ENCODE peak calls at places on chromosome 22, in seven cellular contexts. One of them, this sample, is unnamed.

GRCh38 chr22:37905534-37906363 is at the start of gene MICALL1:
- DNase-seq in T follicular helper cell: peak; percentile 36
- DNase-seq in nucleus accumbens: peak; percentile 51
- DNase-seq in fibroblast of the conjunctiva: peak; percentile 72
- DNase-seq in GM19239: peak; percentile 97
- DNase-seq in AG10803: peak; percentile 78
- DNase-seq in stimulated activated CD8-positive, alpha-beta memory T cell treated with anti-CD3 and anti-CD28 coated beads, Interleukin-7, amount 100 ng/mL, for 1 hour: peak; percentile 16
- DNase-seq in this sample: peak; percentile 91

GRCh38 chr22:28250036-28250695 is 331.1 kb upstream of the PITPNB start:
- DNase-seq in fibroblast of the conjunctiva: no peak
- DNase-seq in GM19239: no peak
- DNase-seq in T follicular helper cell: no peak
- DNase-seq in AG10803: no peak
- DNase-seq in nucleus accumbens: no peak
- DNase-seq in stimulated activated CD8-positive, alpha-beta memory T cell treated with anti-CD3 and anti-CD28 coated beads, Interleukin-7, amount 100 ng/mL, for 1 hour: no peak
- DNase-seq in this sample: peak; percentile 27

GRCh38 chr22:43828711-43829447 is 16.8 kb upstream of the EFCAB6 start:
- DNase-seq in GM19239: no peak
- DNase-seq in nucleus accumbens: peak; percentile 24
- DNase-seq in T follicular helper cell: no peak
- DNase-seq in AG10803: peak; percentile 4
- DNase-seq in fibroblast of the conjunctiva: peak; percentile 49
- DNase-seq in stimulated activated CD8-positive, alpha-beta memory T cell treated with anti-CD3 and anti-CD28 coated beads, Interleukin-7, amount 100 ng/mL, for 1 hour: no peak
- DNase-seq in this sample: peak; percentile 63

GRCh38 chr22:49476800-49477400 is 350.8 kb downstream of the BRD1 start:
- DNase-seq in fibroblast of the conjunctiva: no peak
- DNase-seq in nucleus accumbens: no peak
- DNase-seq in T follicular helper cell: no peak
- DNase-seq in AG10803: no peak
- DNase-seq in stimulated activated CD8-positive, alpha-beta memory T cell treated with anti-CD3 and anti-CD28 coated beads, Interleukin-7, amount 100 ng/mL, for 1 hour: no peak
- DNase-seq in GM19239: no peak
- DNase-seq in this sample: no peak

GRCh38 chr22:32636884-32637283 is 162.3 kb downstream of the FBXO7 start:
- DNase-seq in GM19239: no peak
- DNase-seq in AG10803: no peak
- DNase-seq in fibroblast of the conjunctiva: no peak
- DNase-seq in stimulated activated CD8-positive, alpha-beta memory T cell treated with anti-CD3 and anti-CD28 coated beads, Interleukin-7, amount 100 ng/mL, for 1 hour: no peak
- DNase-seq in nucleus accumbens: no peak
- DNase-seq in T follicular helper cell: no peak
- DNase-seq in this sample: peak; percentile 36

GRCh38 chr22:49391436-49391835 is 436.2 kb downstream of the BRD1 start:
- DNase-seq in T follicular helper cell: no peak
- DNase-seq in nucleus accumbens: no peak
- DNase-seq in stimulated activated CD8-positive, alpha-beta memory T cell treated with anti-CD3 and anti-CD28 coated beads, Interleukin-7, amount 100 ng/mL, for 1 hour: no peak
- DNase-seq in AG10803: no peak
- DNase-seq in GM19239: no peak
- DNase-seq in fibroblast of the conjunctiva: no peak
- DNase-seq in this sample: no peak

GRCh38 chr22:41501209-41501608 is 32.3 kb downstream of the ACO2 start:
- DNase-seq in T follicular helper cell: no peak
- DNase-seq in fibroblast of the conjunctiva: no peak
- DNase-seq in GM19239: peak; percentile 49
- DNase-seq in stimulated activated CD8-positive, alpha-beta memory T cell treated with anti-CD3 and anti-CD28 coated beads, Interleukin-7, amount 100 ng/mL, for 1 hour: no peak
- DNase-seq in AG10803: no peak
- DNase-seq in nucleus accumbens: peak; percentile 15
- DNase-seq in this sample: peak; percentile 30

GRCh38 chr22:32413715-32414114 is 1.7 kb upstream of the RTCB start:
- DNase-seq in nucleus accumbens: peak; percentile 1
- DNase-seq in GM19239: no peak
- DNase-seq in AG10803: peak; percentile 13
- DNase-seq in stimulated activated CD8-positive, alpha-beta memory T cell treated with anti-CD3 and anti-CD28 coated beads, Interleukin-7, amount 100 ng/mL, for 1 hour: no peak
- DNase-seq in fibroblast of the conjunctiva: no peak
- DNase-seq in T follicular helper cell: no peak
- DNase-seq in this sample: peak; percentile 44

GRCh38 chr22:44093791-44094190 is 69.7 kb downstream of the PARVB start:
- DNase-seq in T follicular helper cell: no peak
- DNase-seq in stimulated activated CD8-positive, alpha-beta memory T cell treated with anti-CD3 and anti-CD28 coated beads, Interleukin-7, amount 100 ng/mL, for 1 hour: no peak
- DNase-seq in fibroblast of the conjunctiva: no peak
- DNase-seq in AG10803: no peak
- DNase-seq in GM19239: no peak
- DNase-seq in nucleus accumbens: no peak
- DNase-seq in this sample: no peak

GRCh38 chr22:46364341-46365165 is 29.0 kb downstream of the TRMU start:
- DNase-seq in nucleus accumbens: no peak
- DNase-seq in stimulated activated CD8-positive, alpha-beta memory T cell treated with anti-CD3 and anti-CD28 coated beads, Interleukin-7, amount 100 ng/mL, for 1 hour: no peak
- DNase-seq in fibroblast of the conjunctiva: no peak
- DNase-seq in T follicular helper cell: no peak
- DNase-seq in GM19239: no peak
- DNase-seq in AG10803: no peak
- DNase-seq in this sample: no peak

GRCh38 chr22:38286915-38287669 is 14.3 kb upstream of the TMEM184B start:
- DNase-seq in nucleus accumbens: no peak
- DNase-seq in GM19239: no peak
- DNase-seq in stimulated activated CD8-positive, alpha-beta memory T cell treated with anti-CD3 and anti-CD28 coated beads, Interleukin-7, amount 100 ng/mL, for 1 hour: no peak
- DNase-seq in AG10803: no peak
- DNase-seq in T follicular helper cell: no peak
- DNase-seq in fibroblast of the conjunctiva: no peak
- DNase-seq in this sample: no peak

GRCh38 chr22:32916025-32916424 is 114.5 kb downstream of the TIMP3 start:
- DNase-seq in T follicular helper cell: no peak
- DNase-seq in nucleus accumbens: no peak
- DNase-seq in fibroblast of the conjunctiva: no peak
- DNase-seq in AG10803: no peak
- DNase-seq in stimulated activated CD8-positive, alpha-beta memory T cell treated with anti-CD3 and anti-CD28 coated beads, Interleukin-7, amount 100 ng/mL, for 1 hour: no peak
- DNase-seq in GM19239: no peak
- DNase-seq in this sample: no peak

GRCh38 chr22:28582806-28583205 is 96.8 kb downstream of the TTC28 start:
- DNase-seq in fibroblast of the conjunctiva: peak; percentile 89
- DNase-seq in T follicular helper cell: no peak
- DNase-seq in AG10803: peak; percentile 95
- DNase-seq in nucleus accumbens: no peak
- DNase-seq in stimulated activated CD8-positive, alpha-beta memory T cell treated with anti-CD3 and anti-CD28 coated beads, Interleukin-7, amount 100 ng/mL, for 1 hour: no peak
- DNase-seq in GM19239: no peak
- DNase-seq in this sample: peak; percentile 93

GRCh38 chr22:46149493-46149997 is 781 bp upstream of the PPARA start:
- DNase-seq in AG10803: no peak
- DNase-seq in T follicular helper cell: peak; percentile 7
- DNase-seq in fibroblast of the conjunctiva: no peak
- DNase-seq in nucleus accumbens: peak; percentile 56
- DNase-seq in GM19239: no peak
- DNase-seq in stimulated activated CD8-positive, alpha-beta memory T cell treated with anti-CD3 and anti-CD28 coated beads, Interleukin-7, amount 100 ng/mL, for 1 hour: no peak
- DNase-seq in this sample: peak; percentile 54

GRCh38 chr22:27684856-27685255 is 116.7 kb downstream of the MN1 start:
- DNase-seq in GM19239: no peak
- DNase-seq in stimulated activated CD8-positive, alpha-beta memory T cell treated with anti-CD3 and anti-CD28 coated beads, Interleukin-7, amount 100 ng/mL, for 1 hour: no peak
- DNase-seq in AG10803: no peak
- DNase-seq in fibroblast of the conjunctiva: no peak
- DNase-seq in nucleus accumbens: no peak
- DNase-seq in T follicular helper cell: no peak
- DNase-seq in this sample: peak; percentile 12

GRCh38 chr22:45579306-45579705 is 76.6 kb downstream of the FBLN1 start:
- DNase-seq in AG10803: no peak
- DNase-seq in stimulated activated CD8-positive, alpha-beta memory T cell treated with anti-CD3 and anti-CD28 coated beads, Interleukin-7, amount 100 ng/mL, for 1 hour: no peak
- DNase-seq in T follicular helper cell: no peak
- DNase-seq in nucleus accumbens: no peak
- DNase-seq in GM19239: no peak
- DNase-seq in fibroblast of the conjunctiva: no peak
- DNase-seq in this sample: no peak

GRCh38 chr22:23216331-23217170 is 36.2 kb downstream of the BCR start:
- DNase-seq in AG10803: no peak
- DNase-seq in stimulated activated CD8-positive, alpha-beta memory T cell treated with anti-CD3 and anti-CD28 coated beads, Interleukin-7, amount 100 ng/mL, for 1 hour: no peak
- DNase-seq in nucleus accumbens: no peak
- DNase-seq in GM19239: no peak
- DNase-seq in T follicular helper cell: peak; percentile 10
- DNase-seq in fibroblast of the conjunctiva: no peak
- DNase-seq in this sample: no peak

GRCh38 chr22:50498322-50498861 is 9.1 kb downstream of the LMF2 start:
- DNase-seq in nucleus accumbens: peak; percentile 40
- DNase-seq in GM19239: no peak
- DNase-seq in AG10803: peak; percentile 40
- DNase-seq in stimulated activated CD8-positive, alpha-beta memory T cell treated with anti-CD3 and anti-CD28 coated beads, Interleukin-7, amount 100 ng/mL, for 1 hour: peak; percentile 52
- DNase-seq in fibroblast of the conjunctiva: peak; percentile 31
- DNase-seq in T follicular helper cell: peak; percentile 56
- DNase-seq in this sample: peak; percentile 79

GRCh38 chr22:36998620-36999351 is 20.5 kb downstream of the TST start:
- DNase-seq in nucleus accumbens: no peak
- DNase-seq in T follicular helper cell: no peak
- DNase-seq in fibroblast of the conjunctiva: no peak
- DNase-seq in AG10803: no peak
- DNase-seq in stimulated activated CD8-positive, alpha-beta memory T cell treated with anti-CD3 and anti-CD28 coated beads, Interleukin-7, amount 100 ng/mL, for 1 hour: no peak
- DNase-seq in GM19239: no peak
- DNase-seq in this sample: peak; percentile 62

GRCh38 chr22:49503896-49504521 is 323.7 kb downstream of the BRD1 start:
- DNase-seq in stimulated activated CD8-positive, alpha-beta memory T cell treated with anti-CD3 and anti-CD28 coated beads, Interleukin-7, amount 100 ng/mL, for 1 hour: no peak
- DNase-seq in fibroblast of the conjunctiva: no peak
- DNase-seq in GM19239: no peak
- DNase-seq in T follicular helper cell: no peak
- DNase-seq in AG10803: no peak
- DNase-seq in nucleus accumbens: no peak
- DNase-seq in this sample: no peak

GRCh38 chr22:23514317-23515038 is 65.6 kb downstream of the IGLL1 start:
- DNase-seq in GM19239: no peak
- DNase-seq in T follicular helper cell: no peak
- DNase-seq in AG10803: no peak
- DNase-seq in nucleus accumbens: no peak
- DNase-seq in fibroblast of the conjunctiva: no peak
- DNase-seq in stimulated activated CD8-positive, alpha-beta memory T cell treated with anti-CD3 and anti-CD28 coated beads, Interleukin-7, amount 100 ng/mL, for 1 hour: no peak
- DNase-seq in this sample: no peak

This sample was measured in GM23248.